ENCODE peak calls at places on chromosomes 16 and 17, in eight cellular contexts. Q, Z, I, E, L, T, B and A are unnamed samples.

GRCh38 chr16:89863741-89864391 is 9.5 kb upstream of the TCF25 start:
- DNase-seq in T (peak), Z (no peak), Q (no peak), L (peak), I (peak), B (no peak), E (no peak), A (no peak)

GRCh38 chr17:79036609-79037008 is 12.6 kb downstream of the C1QTNF1 start:
- DNase-seq in L (no peak), B (no peak), Z (peak), Q (no peak), T (no peak), I (no peak), E (peak), A (no peak)

GRCh38 chr17:82020874-82021727 is 1.6 kb downstream of the CENPX start:
- DNase-seq in I (peak), L (no peak), Z (peak), E (peak), Q (no peak), T (peak), B (peak), A (peak)

GRCh38 chr17:49910094-49910857 is 58.7 kb upstream of the DLX4 start:
- DNase-seq in T (peak), I (no peak), B (no peak), Q (no peak), L (no peak), E (no peak), Z (peak), A (no peak)

GRCh38 chr16:48542020-48542473 is 67.9 kb downstream of the N4BP1 start:
- DNase-seq in E (peak), Q (no peak), B (peak), T (no peak), L (peak), Z (no peak), I (peak), A (no peak)

GRCh38 chr17:41762391-41762790 is 24.1 kb downstream of the JUP start:
- DNase-seq in E (no peak), B (no peak), Q (no peak), L (no peak), Z (no peak), T (no peak), I (no peak), A (no peak)

GRCh38 chr17:71740866-71741265 is 380.0 kb upstream of the SOX9 start:
- DNase-seq in Z (no peak), L (no peak), E (no peak), Q (no peak), I (no peak), T (no peak), B (no peak), A (no peak)

GRCh38 chr17:17491546-17491988 is 4.6 kb downstream of the RASD1 start:
- DNase-seq in L (no peak), I (no peak), Z (no peak), E (no peak), B (no peak), T (no peak), Q (no peak), A (no peak)

GRCh38 chr16:27326738-27327585 is 13.2 kb downstream of the IL4R start:
- DNase-seq in B (peak), T (peak), Z (peak), Q (no peak), E (peak), I (no peak), L (no peak), A (no peak)

GRCh38 chr17:42276359-42276608 is at the start of gene STAT5B:
- DNase-seq in E (peak), L (peak), I (peak), T (peak), B (peak), Q (no peak), Z (peak), A (peak)

GRCh38 chr16:3726021-3726687 is 8.8 kb upstream of the TRAP1 start:
- DNase-seq in L (no peak), I (no peak), T (no peak), Q (no peak), E (no peak), Z (no peak), B (no peak), A (no peak)

GRCh38 chr17:49913226-49914095 is 55.5 kb upstream of the DLX4 start:
- DNase-seq in L (no peak), E (peak), Z (peak), B (no peak), I (no peak), T (no peak), Q (no peak), A (no peak)

GRCh38 chr16:12805091-12805490 is 1.4 kb upstream of the CPPED1 start:
- DNase-seq in B (no peak), E (peak), Z (no peak), L (no peak), Q (no peak), T (no peak), I (no peak), A (no peak)

GRCh38 chr17:77451894-77452852 is 311.4 kb downstream of the SEC14L1 start:
- DNase-seq in Z (no peak), Q (no peak), E (peak), T (peak), B (peak), L (no peak), I (peak), A (no peak)

GRCh38 chr16:12628526-12628925 is 175.2 kb downstream of the CPPED1 start:
- DNase-seq in I (no peak), Q (no peak), L (no peak), T (no peak), Z (no peak), B (no peak), E (no peak), A (no peak)

GRCh38 chr17:46020023-46020735 is 21.1 kb downstream of the STH start:
- DNase-seq in L (peak), T (peak), Z (no peak), Q (no peak), I (no peak), B (no peak), E (no peak), A (peak)

GRCh38 chr16:27984121-27984520 is 79.4 kb downstream of the GSG1L start:
- DNase-seq in E (no peak), B (no peak), Z (no peak), I (no peak), L (no peak), Q (no peak), T (no peak), A (no peak)

GRCh38 chr16:89359296-89360147 is 130.8 kb downstream of the ANKRD11 start:
- DNase-seq in B (no peak), L (no peak), E (no peak), Q (no peak), Z (no peak), I (peak), T (no peak), A (no peak)